ENCODE peak calls at places on chromosomes 1 and 21, in eight cellular contexts. N is upper lobe of right lung, E is cardiac muscle cell, L is body of pancreas, M is left ventricle myocardium inferior, T is endothelial cell of umbilical vein, A is gastrocnemius medialis, K is PC-9. Y is an unnamed sample. For H3K27me3, the result is how much of the 10 kb centered on the place peaks cover.

GRCh38 chr1:207831517-207832327 is 79.2 kb downstream of the CD34 start:
- DNase-seq in N (no peak), E (no peak), L (no peak), M (no peak), T (peak), A (peak), K (no peak), Y (no peak)

GRCh38 chr1:100070201-100070939 is 62.4 kb downstream of the SASS6 start:
- DNase-seq in N (no peak), E (no peak), L (no peak), M (no peak), T (no peak), A (no peak), K (no peak), Y (no peak)

GRCh38 chr1:89578151-89578550 is 53.5 kb downstream of the LRRC8B start:
- DNase-seq in N (no peak), E (peak), L (no peak), M (no peak), T (no peak), A (no peak), K (no peak), Y (no peak)

GRCh38 chr1:47991187-47991586 is 6.0 kb downstream of the TRABD2B start:
- DNase-seq in N (no peak), E (peak), L (no peak), M (no peak), T (no peak), A (no peak), K (no peak), Y (no peak)

GRCh38 chr1:147243228-147243685 is 773 bp downstream of the CHD1L start:
- DNase-seq in N (peak), E (no peak), L (peak), M (peak), T (peak), A (no peak), K (peak), Y (peak)

GRCh38 chr1:30816211-30817082 is 58.9 kb upstream of the LAPTM5 start:
- DNase-seq in N (no peak), E (peak), L (peak), M (peak), T (no peak), A (no peak), K (peak), Y (no peak)

GRCh38 chr1:167881069-167881468 is 32.9 kb downstream of the ADCY10 start:
- DNase-seq in N (no peak), E (peak), L (no peak), M (no peak), T (no peak), A (no peak), K (no peak), Y (no peak)

GRCh38 chr1:150257624-150258274 is at the start of gene CA14:
- DNase-seq in N (peak), E (no peak), L (no peak), M (peak), T (no peak), A (peak), K (no peak), Y (no peak)

GRCh38 chr1:109248797-109249629 is at the start of gene CELSR2:
- DNase-seq in N (peak), E (peak), L (peak), M (peak), T (peak), A (peak), K (peak), Y (no peak)

GRCh38 chr1:155320661-155321576 is at the start of gene RUSC1:
- DNase-seq in N (peak), E (peak), L (peak), M (peak), T (peak), A (peak), K (no peak), Y (peak)

GRCh38 chr21:27796106-27796505 is 829.2 kb upstream of the ADAMTS5 start:
- DNase-seq in N (no peak), E (peak), L (no peak), M (no peak), T (no peak), A (no peak), K (no peak), Y (no peak)

GRCh38 chr1:35377553-35377952 is 109.0 kb downstream of the ZMYM4 start:
- DNase-seq in N (no peak), E (no peak), L (no peak), M (no peak), T (no peak), A (no peak), K (no peak), Y (no peak)

GRCh38 chr1:74717626-74718025 is 15.2 kb downstream of the CRYZ start:
- DNase-seq in N (no peak), E (no peak), L (no peak), M (no peak), T (no peak), A (no peak), K (no peak), Y (no peak)

GRCh38 chr1:186218661-186219352 is 156.2 kb downstream of the TPR start:
- DNase-seq in N (no peak), E (no peak), L (no peak), M (no peak), T (no peak), A (no peak), K (no peak), Y (no peak)

DNA sequence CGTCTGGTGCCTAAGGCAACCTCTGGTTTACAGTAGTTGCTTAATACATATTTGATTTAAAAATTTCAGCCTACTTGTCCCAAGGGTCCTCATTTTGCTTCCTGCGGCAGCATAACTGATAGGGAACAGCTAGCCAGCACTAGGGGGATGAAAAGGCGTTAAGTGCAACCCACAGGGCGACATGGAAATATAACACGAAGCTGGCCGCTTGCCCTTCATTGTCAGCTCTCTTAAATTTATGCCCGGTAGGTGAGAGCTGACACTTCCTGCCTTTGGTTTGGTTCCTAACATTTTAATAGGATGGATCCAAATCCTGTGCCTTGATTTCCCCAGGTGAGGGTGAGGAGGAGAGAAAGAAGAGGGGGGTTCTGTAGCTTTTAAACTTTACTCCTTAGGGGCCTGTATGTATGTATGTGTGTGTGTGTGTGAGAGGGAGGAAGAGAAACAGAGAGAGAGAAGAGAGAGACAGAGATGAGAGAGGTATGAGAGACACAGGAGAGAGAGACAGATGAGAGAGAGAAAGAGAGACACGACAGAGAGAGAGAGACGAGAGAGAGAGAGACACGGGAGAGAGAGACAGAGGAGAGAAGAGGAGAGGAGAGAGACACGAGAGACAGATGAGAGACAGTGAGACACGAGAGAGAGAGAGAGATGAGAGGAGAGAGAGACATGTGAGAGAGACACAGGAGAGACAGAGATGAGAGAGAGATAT is 938 bp upstream of the ACTN2 start:
- DNase-seq in N (no peak), E (no peak), L (no peak), M (no peak), T (no peak), A (peak), K (no peak), Y (no peak)
- H3K4me3 ChIP-seq in N (no peak), E (no peak), L (no peak), M (peak), T (no peak), A (peak), K (no peak), Y (no peak)

DNA sequence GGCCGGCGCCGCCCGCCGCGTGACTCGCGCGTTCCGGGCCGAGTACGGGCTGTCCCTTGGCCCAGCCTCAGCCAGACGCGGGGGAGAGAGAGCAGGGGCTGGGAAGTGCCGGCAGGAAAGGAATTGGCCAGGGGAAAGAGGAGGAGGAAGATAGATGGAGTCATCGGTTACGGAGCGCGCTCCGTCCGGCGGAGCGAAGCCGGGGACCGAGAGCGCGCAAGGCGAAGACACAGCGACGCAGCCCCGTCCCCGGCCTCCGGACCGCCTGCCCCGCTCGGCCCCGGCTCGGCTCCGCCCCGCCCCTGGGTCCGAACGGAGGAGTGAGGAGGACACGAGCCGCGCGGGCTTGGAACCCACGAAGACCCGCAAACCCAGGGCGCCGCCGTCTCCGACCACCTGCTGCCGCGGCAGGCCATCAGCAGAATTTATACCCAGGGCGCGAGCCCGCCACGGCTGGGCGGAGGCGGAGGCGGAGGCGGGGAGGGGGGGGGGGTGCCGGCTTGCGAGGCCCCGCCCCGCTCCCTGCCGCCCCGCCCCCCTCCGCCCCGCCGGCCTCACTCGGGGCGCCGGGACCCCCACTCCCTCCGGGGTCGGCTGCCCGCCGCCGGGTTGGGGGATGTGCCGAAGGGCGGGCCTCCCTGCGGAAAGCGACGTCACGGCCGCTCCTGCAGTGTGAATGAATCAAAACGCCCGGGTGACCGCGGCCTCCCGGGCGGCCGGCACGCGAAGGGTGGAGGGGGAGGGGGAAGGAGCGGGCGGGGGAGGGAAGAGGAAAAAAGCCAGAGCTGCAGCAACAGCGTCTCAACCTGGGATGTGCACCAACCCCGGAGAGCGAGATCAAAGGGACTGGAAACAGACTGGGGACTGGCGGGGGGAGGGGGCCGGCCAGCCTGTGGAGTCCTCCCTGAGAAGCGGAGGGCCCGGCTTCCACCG is at the start of gene LHX4:
- DNase-seq in N (peak), E (peak), L (no peak), M (no peak), T (peak), A (no peak), K (peak), Y (no peak)
- H3K27me3 ChIP-seq in N (half or more), E (half or more), L (half or more), M (half or more), T (half or more), A (half or more), K (under half), Y (under half)

DNA sequence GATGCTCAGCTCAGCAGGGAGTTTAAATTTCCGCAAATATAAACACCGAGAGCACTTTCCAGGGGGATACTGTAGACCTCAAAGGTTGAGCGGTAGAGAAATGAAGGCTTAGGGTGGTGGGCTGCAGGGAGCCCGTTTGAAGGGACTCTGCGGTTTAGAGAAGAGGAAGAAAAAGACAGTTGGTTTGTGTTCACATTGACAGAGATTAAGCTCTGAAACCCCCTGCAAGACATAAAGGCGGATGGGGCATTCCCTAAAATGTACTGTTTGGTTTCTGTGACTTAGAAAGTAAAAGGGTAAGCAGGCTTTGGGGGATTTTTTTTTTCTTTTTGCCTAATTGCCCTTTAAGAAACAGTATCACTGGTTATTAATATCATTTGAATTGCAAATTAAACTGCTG is 1.3 kb downstream of the KAZN start:
- DNase-seq in N (no peak), E (no peak), L (no peak), M (no peak), T (no peak), A (no peak), K (no peak), Y (no peak)
- H3K4me3 ChIP-seq in N (peak), E (peak), L (no peak), M (peak), T (no peak), A (no peak), K (no peak), Y (no peak)

GRCh38 chr1:18633428-18634155 is 2.9 kb downstream of the PAX7 start:
- DNase-seq in N (no peak), E (no peak), L (no peak), M (no peak), T (no peak), A (no peak), K (no peak), Y (no peak)

GRCh38 chr1:18630511-18631495 is at the start of gene PAX7:
- DNase-seq in N (no peak), E (no peak), L (no peak), M (no peak), T (no peak), A (no peak), K (no peak), Y (no peak)

GRCh38 chr1:18632711-18633427 is 2.2 kb downstream of the PAX7 start:
- DNase-seq in N (peak), E (no peak), L (no peak), M (no peak), T (no peak), A (no peak), K (no peak), Y (no peak)

GRCh38 chr1:18631496-18632217 is 1.0 kb downstream of the PAX7 start:
- DNase-seq in N (no peak), E (no peak), L (no peak), M (no peak), T (no peak), A (no peak), K (no peak), Y (no peak)

DNA sequence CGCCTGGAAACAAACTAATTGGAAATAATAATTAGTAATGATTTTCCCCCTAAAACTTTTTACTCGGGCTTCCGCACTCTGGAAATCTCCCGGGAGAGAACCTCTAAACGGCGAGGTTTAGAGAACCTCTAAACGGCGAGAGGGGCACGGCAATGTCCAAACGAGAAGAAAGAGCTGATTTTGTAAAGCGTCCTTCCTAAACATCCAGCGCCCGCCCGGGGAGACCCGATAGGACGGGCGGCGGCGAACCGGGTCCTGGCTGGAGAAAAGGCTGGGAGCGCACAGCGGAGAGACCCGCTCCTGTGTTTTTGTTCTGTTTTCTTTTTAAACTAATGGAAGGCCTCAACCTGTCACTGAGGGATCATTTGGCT is 1.6 kb downstream of the PAX7 start:
- DNase-seq in N (no peak), E (no peak), L (no peak), M (no peak), T (no peak), A (no peak), K (no peak), Y (no peak)
- H3K27me3 ChIP-seq in N (half or more), E (half or more), L (under half), M (half or more), T (half or more), A (half or more), K (under half), Y (under half)

GRCh38 chr1:152125834-152126443 is 10.7 kb upstream of the TCHH start:
- DNase-seq in N (no peak), E (no peak), L (no peak), M (no peak), T (no peak), A (no peak), K (no peak), Y (no peak)

GRCh38 chr1:152130186-152130585 is 14.9 kb upstream of the TCHH start:
- DNase-seq in N (no peak), E (no peak), L (no peak), M (no peak), T (no peak), A (no peak), K (no peak), Y (no peak)
- H3K4me3 ChIP-seq in N (no peak), E (no peak), L (no peak), M (no peak), T (no peak), A (no peak), K (no peak), Y (no peak)

DNA sequence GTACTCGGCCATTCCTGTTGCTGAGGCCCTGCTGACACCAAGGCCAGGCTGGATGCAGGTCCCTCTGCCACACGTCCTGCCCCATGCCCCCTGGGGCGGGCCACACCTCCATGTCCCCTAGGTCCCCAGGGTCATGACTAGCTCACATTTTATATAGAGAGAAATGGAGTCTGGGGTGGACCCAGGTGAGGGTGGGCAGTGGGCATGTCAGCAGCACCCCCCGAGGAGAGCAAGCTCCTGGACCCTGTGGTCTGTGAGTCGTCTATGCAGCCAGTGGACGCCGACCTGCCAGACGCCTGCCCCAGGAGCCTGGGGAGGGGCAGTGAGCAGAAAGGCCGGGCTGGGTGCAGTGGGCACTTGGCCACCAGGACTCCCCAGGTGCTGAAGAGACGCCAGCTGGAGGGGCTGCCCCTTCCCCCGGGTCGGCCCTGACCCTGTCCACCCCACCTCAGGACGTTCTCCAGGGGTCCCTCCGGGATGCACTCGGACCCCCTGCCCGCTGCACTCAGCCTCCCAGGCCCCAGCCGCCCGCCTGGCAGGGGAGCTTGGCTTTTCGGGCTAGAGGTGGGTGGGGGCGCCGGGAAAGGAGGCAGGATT is 15.9 kb downstream of the SAMD11 start:
- DNase-seq in N (no peak), E (no peak), L (no peak), M (no peak), T (no peak), A (no peak), K (no peak), Y (no peak)
- H3K27me3 ChIP-seq in N (half or more), E (under half), L (under half), M (half or more), T (under half), A (half or more), K (under half), Y (under half)

GRCh38 chr21:15060776-15061175 is 4.0 kb downstream of the NRIP1 start:
- DNase-seq in N (no peak), E (no peak), L (no peak), M (no peak), T (no peak), A (no peak), K (peak), Y (no peak)

GRCh38 chr21:15062566-15062965 is 2.2 kb downstream of the NRIP1 start:
- DNase-seq in N (no peak), E (peak), L (no peak), M (no peak), T (peak), A (no peak), K (no peak), Y (no peak)

GRCh38 chr21:15059397-15059796 is 5.4 kb downstream of the NRIP1 start:
- DNase-seq in N (no peak), E (no peak), L (no peak), M (no peak), T (no peak), A (no peak), K (no peak), Y (no peak)

GRCh38 chr21:15061747-15062146 is 3.1 kb downstream of the NRIP1 start:
- DNase-seq in N (no peak), E (no peak), L (no peak), M (no peak), T (peak), A (no peak), K (no peak), Y (no peak)

DNA sequence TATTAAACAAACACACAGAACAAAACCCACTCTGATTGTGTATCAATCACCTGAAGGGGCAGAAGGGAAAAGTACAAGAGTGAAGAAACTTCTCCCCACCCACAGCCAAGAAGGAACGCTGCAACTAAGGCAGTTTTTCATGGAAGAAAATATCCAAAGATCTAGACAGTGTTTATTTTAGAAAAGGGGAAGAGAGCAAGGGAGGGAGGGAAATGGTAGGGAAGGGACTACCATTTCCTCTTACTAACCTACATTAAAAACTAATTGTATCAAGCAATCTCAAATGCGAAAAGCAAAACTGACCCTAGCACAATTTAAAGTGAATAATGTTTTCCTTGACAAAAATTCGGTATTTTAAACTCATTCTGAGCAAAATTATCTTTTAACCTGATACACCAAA is 3.5 kb downstream of the NRIP1 start:
- DNase-seq in N (no peak), E (no peak), L (no peak), M (no peak), T (peak), A (no peak), K (no peak), Y (no peak)
- H3K4me3 ChIP-seq in N (no peak), E (no peak), L (no peak), M (peak), T (no peak), A (no peak), K (peak), Y (no peak)